ENCODE peak calls at places on chromosomes 16 and 17, in nine cellular contexts. M, G, J, K, P, I, T, H and Z are unnamed samples. For H3K4me1, the result is how much of the 10 kb centered on the place peaks cover.

GRCh38 chr16:66274335-66275110 is 92.0 kb upstream of the CDH5 start:
- DNase-seq in G (peak), P (no peak), I (no peak), J (no peak), K (no peak), M (no peak), H (peak), T (no peak), Z (no peak)

GRCh38 chr17:29449865-29450671 is 59.9 kb downstream of the TAOK1 start:
- DNase-seq in T (no peak), J (no peak), I (no peak), K (no peak), G (no peak), P (no peak), M (no peak), H (no peak), Z (no peak)

GRCh38 chr17:58421711-58422110 is 4.4 kb upstream of the RNF43 start:
- DNase-seq in M (no peak), H (no peak), T (no peak), P (peak), G (no peak), J (peak), K (no peak), I (no peak), Z (no peak)

GRCh38 chr17:47949197-47949759 is 7.9 kb downstream of the PNPO start:
- DNase-seq in J (peak), G (peak), P (peak), I (peak), K (peak), H (peak), T (peak), M (peak), Z (peak)

GRCh38 chr17:39769974-39770587 is 32.3 kb downstream of the GRB7 start:
- DNase-seq in P (no peak), J (no peak), I (peak), H (peak), K (no peak), T (no peak), M (no peak), G (peak), Z (no peak)

GRCh38 chr16:10868562-10869469 is 8.2 kb upstream of the CIITA start:
- DNase-seq in K (peak), I (no peak), M (peak), T (peak), P (no peak), J (no peak), G (no peak), H (no peak), Z (peak)

GRCh38 chr16:12796498-12796897 is 7.2 kb downstream of the CPPED1 start:
- DNase-seq in G (peak), M (no peak), J (no peak), T (no peak), P (no peak), K (no peak), I (no peak), H (no peak), Z (no peak)

GRCh38 chr16:69839798-69840409 is 77.8 kb downstream of the WWP2 start:
- DNase-seq in I (no peak), G (no peak), M (no peak), T (peak), H (no peak), P (no peak), K (no peak), J (no peak), Z (no peak)

GRCh38 chr16:49821614-49822282 is 34.2 kb downstream of the ZNF423 start:
- DNase-seq in P (peak), I (no peak), T (no peak), G (no peak), H (no peak), M (no peak), K (no peak), J (peak), Z (no peak)

GRCh38 chr17:28526381-28526780 is 20.2 kb downstream of the FOXN1 start:
- DNase-seq in J (no peak), T (no peak), M (no peak), K (no peak), P (no peak), H (no peak), I (no peak), G (no peak), Z (no peak)

GRCh38 chr16:57284952-57285263 is 436 bp upstream of the PLLP start:
- DNase-seq in K (no peak), G (no peak), I (no peak), P (no peak), M (no peak), H (no peak), J (peak), T (no peak), Z (no peak)

GRCh38 chr16:23867566-23867965 is 31.8 kb downstream of the PRKCB start:
- DNase-seq in J (no peak), P (no peak), I (no peak), G (no peak), M (no peak), K (no peak), H (no peak), T (no peak), Z (no peak)
- H3K4me1 ChIP-seq in J (under half), P (under half), I (under half), G (under half), M (under half), K (under half), H (under half), T (under half), Z (under half)

GRCh38 chr16:56281256-56281805 is 90.0 kb downstream of the GNAO1 start:
- DNase-seq in J (peak), P (peak), I (no peak), H (no peak), T (no peak), G (peak), M (no peak), K (no peak), Z (no peak)

GRCh38 chr16:56279132-56279531 is 87.8 kb downstream of the GNAO1 start:
- DNase-seq in J (no peak), I (peak), G (no peak), H (peak), K (no peak), T (peak), M (no peak), P (no peak), Z (no peak)

GRCh38 chr16:56279914-56280313 is 88.6 kb downstream of the GNAO1 start:
- DNase-seq in H (no peak), P (no peak), M (no peak), T (no peak), J (no peak), K (no peak), I (no peak), G (no peak), Z (no peak)

GRCh38 chr16:56284521-56284920 is 93.2 kb downstream of the GNAO1 start:
- DNase-seq in I (no peak), M (peak), P (no peak), K (no peak), J (no peak), T (no peak), H (peak), G (no peak), Z (no peak)

GRCh38 chr16:56282455-56282854 is 91.2 kb downstream of the GNAO1 start:
- DNase-seq in P (no peak), J (no peak), M (no peak), G (no peak), I (no peak), K (no peak), H (no peak), T (no peak), Z (no peak)
- H3K27ac ChIP-seq in P (no peak), J (no peak), M (no peak), G (no peak), I (no peak), K (no peak), H (no peak), T (no peak), Z (no peak)

DNA sequence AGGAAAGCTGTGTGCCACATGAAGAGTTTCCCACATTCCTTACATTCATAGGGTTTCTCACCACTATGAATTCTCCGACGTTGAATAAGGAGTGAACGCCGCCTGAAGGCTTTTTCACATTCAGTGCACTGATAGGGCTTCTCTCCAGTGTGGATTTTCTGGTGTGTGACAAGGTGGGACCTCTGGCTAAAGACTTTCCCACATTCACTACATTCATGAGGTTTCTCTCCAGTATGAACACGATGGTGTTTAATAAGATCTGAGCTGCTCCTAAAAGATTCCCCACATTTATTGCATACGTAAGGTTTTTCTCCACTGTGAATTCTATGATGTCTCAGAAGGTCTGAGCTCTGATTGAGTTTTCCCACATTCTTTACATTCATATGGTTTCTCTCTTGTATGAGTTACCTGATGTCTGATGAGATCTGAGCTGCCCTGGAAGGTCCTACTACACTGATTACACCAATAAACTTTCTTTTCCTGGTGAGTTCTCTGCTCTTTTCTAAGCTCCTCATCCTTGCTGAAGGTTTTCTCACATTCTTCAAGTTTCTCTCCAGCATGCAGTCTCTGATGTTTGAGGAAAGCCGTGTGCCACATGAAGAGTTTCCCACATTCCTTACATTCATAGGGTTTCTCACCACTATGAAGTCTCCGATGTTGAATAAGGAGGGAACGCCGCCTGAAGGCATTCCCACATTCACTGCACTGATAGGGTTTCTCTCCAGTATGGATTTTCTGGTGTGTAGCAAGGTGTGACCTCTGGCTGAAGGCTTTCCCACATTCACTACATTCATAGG is 10.0 kb downstream of the ZNF594 start:
- DNase-seq in J (no peak), K (no peak), P (no peak), H (no peak), T (no peak), M (no peak), I (no peak), G (no peak), Z (no peak)
- H3K4me3 ChIP-seq in J (peak), K (no peak), P (peak), H (peak), T (no peak), M (no peak), I (no peak), G (no peak), Z (no peak)

DNA sequence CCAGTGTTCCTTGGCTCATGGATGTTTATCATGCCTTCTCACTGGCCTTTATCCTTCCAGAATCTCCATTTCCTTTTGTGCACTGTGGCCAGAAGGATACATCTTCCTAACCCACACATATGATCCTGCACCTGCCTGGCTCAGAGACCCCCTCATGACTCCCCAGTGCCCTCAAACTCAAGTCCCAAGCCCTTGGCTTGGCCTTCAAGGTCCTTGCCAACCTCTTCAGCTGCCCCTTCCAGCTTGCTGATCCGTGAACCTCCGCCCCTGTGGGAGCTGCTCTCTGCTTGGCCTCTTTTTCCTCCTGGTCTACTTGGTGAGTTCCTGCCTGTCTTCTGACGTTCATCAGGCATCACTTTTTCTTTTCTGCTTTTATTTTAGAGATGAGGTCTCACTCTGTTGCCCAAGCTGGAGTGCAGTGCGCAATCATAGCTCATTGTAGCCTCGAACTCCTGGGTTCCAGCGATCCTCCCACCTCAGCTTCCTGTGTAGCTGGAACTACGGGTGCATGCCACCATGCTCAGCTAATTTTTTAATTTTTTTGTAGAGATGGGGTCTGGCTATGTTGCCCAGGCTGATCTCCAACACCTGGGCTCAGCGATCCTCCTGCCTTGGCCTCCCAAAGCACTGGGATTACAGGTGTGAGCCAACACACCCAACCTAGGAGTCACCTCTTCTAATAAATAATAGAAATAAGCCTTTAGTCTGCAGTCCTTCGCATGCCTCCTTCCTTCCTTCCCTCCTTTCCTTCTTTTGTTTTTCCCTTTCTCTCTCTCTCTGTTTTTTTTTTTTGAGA is 2.5 kb upstream of the PYCARD start:
- DNase-seq in J (no peak), M (no peak), G (no peak), H (no peak), K (no peak), I (no peak), P (no peak), T (no peak), Z (no peak)
- H3K4me1 ChIP-seq in J (under half), M (under half), G (under half), H (under half), K (under half), I (under half), P (under half), T (under half), Z (under half)

GRCh38 chr17:8420041-8420934 is 15.4 kb upstream of the NDEL1 start:
- DNase-seq in M (peak), I (no peak), K (peak), P (no peak), J (no peak), H (peak), G (peak), T (peak), Z (no peak)

GRCh38 chr17:8421571-8421970 is 14.1 kb upstream of the NDEL1 start:
- DNase-seq in M (no peak), H (no peak), G (peak), T (no peak), J (no peak), P (no peak), I (no peak), K (no peak), Z (no peak)

GRCh38 chr17:8418471-8418870 is 17.2 kb upstream of the NDEL1 start:
- DNase-seq in G (no peak), J (no peak), T (no peak), K (no peak), M (no peak), H (no peak), P (no peak), I (no peak), Z (no peak)

GRCh38 chr17:8417806-8418205 is 17.9 kb upstream of the NDEL1 start:
- DNase-seq in T (no peak), K (no peak), M (no peak), P (no peak), G (no peak), I (no peak), J (no peak), H (no peak), Z (no peak)

DNA sequence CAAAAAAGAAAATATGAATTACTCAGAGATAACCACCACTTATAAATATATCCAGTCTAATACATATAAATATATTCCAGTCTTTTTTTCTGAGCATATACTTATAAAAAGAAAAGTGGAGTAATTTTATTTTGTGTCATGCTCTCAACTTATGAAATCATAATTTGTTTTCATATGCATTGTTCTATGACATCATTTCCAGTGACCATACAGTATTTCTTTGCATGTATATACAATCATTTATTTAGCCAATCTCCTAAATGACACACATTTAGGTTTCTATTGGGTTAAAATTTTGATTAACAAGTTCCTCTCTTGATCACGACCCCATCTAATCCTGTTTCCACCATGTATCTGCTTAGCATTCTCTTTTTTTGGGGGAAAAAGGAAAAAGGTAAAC is 16.4 kb upstream of the NDEL1 start:
- DNase-seq in I (no peak), G (no peak), T (no peak), K (no peak), H (no peak), J (no peak), P (no peak), M (no peak), Z (no peak)
- H3K27ac ChIP-seq in I (no peak), G (no peak), T (peak), K (peak), H (no peak), J (no peak), P (no peak), M (no peak), Z (no peak)